ENCODE peak calls at places on chromosome 19, in six cellular contexts. D is endothelial cell of umbilical vein, Z is spleen, G is heart right ventricle, Q is uterus, F is K562. K is an unnamed sample.

GRCh38 chr19:36207605-36208252 is 6.7 kb downstream of the ZNF565 start:
- DNase-seq in F (no peak), D (no peak), G (no peak), Z (no peak), Q (no peak), K (no peak)

GRCh38 chr19:10544753-10545251 is 1.1 kb downstream of the ATG4D start:
- DNase-seq in Z (peak; percentile 80), D (no peak), G (no peak), Q (no peak), F (peak; percentile 42), K (no peak)

GRCh38 chr19:4539697-4540581 is at the start of gene LRG1:
- DNase-seq in F (peak; percentile 91), Q (no peak), D (peak; percentile 30), Z (peak; percentile 92), G (no peak), K (no peak)

GRCh38 chr19:38216785-38217746 is 7.0 kb downstream of the DPF1 start:
- DNase-seq in Q (no peak), F (peak; percentile 33), G (no peak), Z (no peak), D (no peak), K (no peak)

GRCh38 chr19:9498183-9498902 is at the start of gene ZNF560:
- DNase-seq in Z (no peak), Q (no peak), G (no peak), F (peak; percentile 0), D (no peak), K (no peak)

GRCh38 chr19:10270616-10271394 is at the start of gene ICAM1:
- DNase-seq in Z (peak; percentile 96), Q (peak; percentile 77), F (peak; percentile 92), G (peak; percentile 83), D (peak; percentile 92), K (no peak)

GRCh38 chr19:58350871-58351557 is 2.3 kb downstream of the A1BG start:
- DNase-seq in F (no peak), Z (no peak), G (no peak), Q (no peak), D (no peak), K (no peak)

GRCh38 chr19:29505034-29505824 is 20.6 kb upstream of the VSTM2B start:
- DNase-seq in D (no peak), F (no peak), Z (peak; percentile 67), Q (no peak), G (no peak), K (no peak)

GRCh38 chr19:35903550-35904179 is 1.3 kb downstream of the HCST start:
- DNase-seq in Z (peak; percentile 98), Q (peak; percentile 40), F (peak; percentile 85), G (peak; percentile 70), D (no peak), K (no peak)

GRCh38 chr19:49957262-49957915 is 3.6 kb downstream of the SIGLEC11 start:
- DNase-seq in Q (no peak), F (no peak), Z (peak; percentile 24), G (no peak), D (no peak), K (no peak)

GRCh38 chr19:33236696-33237390 is 11.2 kb upstream of the SLC7A10 start:
- DNase-seq in G (no peak), F (no peak), Q (no peak), D (no peak), Z (peak; percentile 70), K (no peak)

GRCh38 chr19:19873381-19873780 is 7.7 kb downstream of the ZNF253 start:
- DNase-seq in G (no peak), Z (no peak), F (no peak), Q (no peak), D (no peak), K (no peak)

GRCh38 chr19:19224852-19225494 is 13.2 kb downstream of the NCAN start:
- DNase-seq in G (peak; percentile 57), Z (peak; percentile 94), D (peak; percentile 35), Q (peak; percentile 40), F (peak; percentile 96), K (no peak)

GRCh38 chr19:33219261-33219812 is 6.3 kb downstream of the SLC7A10 start:
- DNase-seq in D (no peak), F (peak; percentile 18), Q (no peak), Z (no peak), G (no peak), K (no peak)

GRCh38 chr19:8115805-8116396 is 33.5 kb downstream of the FBN3 start:
- DNase-seq in D (no peak), Z (no peak), F (no peak), Q (no peak), G (no peak), K (no peak)

GRCh38 chr19:8120636-8121480 is 28.5 kb downstream of the FBN3 start:
- DNase-seq in F (no peak), G (no peak), Q (no peak), Z (no peak), D (no peak), K (no peak)

GRCh38 chr19:8117991-8118390 is 31.4 kb downstream of the FBN3 start:
- DNase-seq in F (no peak), Z (no peak), G (no peak), D (no peak), Q (no peak), K (no peak)

GRCh38 chr19:8113017-8113416 is 36.4 kb downstream of the FBN3 start:
- DNase-seq in D (no peak), Z (no peak), Q (no peak), F (no peak), G (no peak), K (no peak)

DNA sequence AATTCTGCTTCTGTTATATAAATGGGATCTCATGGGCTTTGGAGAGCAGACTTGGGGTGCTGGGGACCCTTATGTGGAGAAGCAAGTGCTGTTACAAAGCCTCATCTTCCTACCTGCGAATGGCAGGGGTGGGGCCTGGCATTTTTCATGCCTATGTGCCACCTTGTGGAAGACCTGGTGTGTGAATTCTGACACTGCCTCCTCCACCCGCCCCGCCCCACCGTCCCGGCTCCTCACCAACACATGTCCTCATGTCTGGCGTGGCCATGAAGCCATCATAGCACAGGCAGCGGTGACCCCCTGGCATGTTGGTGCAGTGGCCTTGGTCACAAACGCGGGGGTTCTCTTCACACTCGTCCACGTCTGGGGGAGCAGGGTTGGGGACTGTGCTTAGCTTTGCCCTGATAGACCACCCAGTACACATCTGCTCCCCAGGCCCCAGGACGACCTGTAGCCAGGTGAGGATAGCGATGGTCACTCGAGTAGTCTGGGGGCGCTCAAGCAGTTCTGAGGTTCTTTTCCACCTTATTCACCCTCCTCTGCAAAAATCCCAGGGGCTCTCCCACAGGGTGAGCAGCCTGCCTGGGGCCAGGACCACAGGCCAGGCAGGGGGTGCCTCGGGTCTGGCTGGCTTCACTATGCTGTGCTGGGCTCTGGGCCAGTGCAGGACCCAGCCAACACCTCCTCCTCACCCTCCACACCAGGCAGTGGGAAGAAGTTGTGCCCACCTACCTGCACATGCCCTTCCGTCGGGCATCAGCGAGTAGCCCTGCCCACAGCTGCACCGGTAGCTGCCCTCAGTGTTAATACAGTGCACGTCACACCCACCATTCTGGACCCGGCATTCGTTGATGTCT is 32.7 kb downstream of the FBN3 start:
- DNase-seq in G (no peak), Z (no peak), F (no peak), Q (no peak), D (no peak), K (no peak)
- H3K27ac ChIP-seq in G (no peak overlapping the region), Z (no peak overlapping the region), F (no peak overlapping the region), Q (no peak overlapping the region), D (no peak overlapping the region), K (no peak overlapping the region)

GRCh38 chr19:45645068-45645630 is 6.0 kb upstream of the EML2 start:
- DNase-seq in Z (no peak), Q (no peak), D (no peak), F (no peak), G (no peak), K (no peak)

GRCh38 chr19:45645631-45646344 is 6.6 kb upstream of the EML2 start:
- DNase-seq in D (peak; percentile 94), G (peak; percentile 84), Z (peak; percentile 92), Q (peak; percentile 28), F (peak; percentile 98), K (no peak)

GRCh38 chr19:45646345-45646698 is 7.1 kb upstream of the EML2 start:
- DNase-seq in D (peak; percentile 22), Z (no peak), Q (no peak), F (no peak), G (no peak), K (no peak)

GRCh38 chr19:45643024-45643926 is 4.1 kb upstream of the EML2 start:
- DNase-seq in Z (peak; percentile 97), G (peak; percentile 91), F (peak; percentile 93), Q (peak; percentile 76), D (peak; percentile 85), K (peak; percentile 83)

DNA sequence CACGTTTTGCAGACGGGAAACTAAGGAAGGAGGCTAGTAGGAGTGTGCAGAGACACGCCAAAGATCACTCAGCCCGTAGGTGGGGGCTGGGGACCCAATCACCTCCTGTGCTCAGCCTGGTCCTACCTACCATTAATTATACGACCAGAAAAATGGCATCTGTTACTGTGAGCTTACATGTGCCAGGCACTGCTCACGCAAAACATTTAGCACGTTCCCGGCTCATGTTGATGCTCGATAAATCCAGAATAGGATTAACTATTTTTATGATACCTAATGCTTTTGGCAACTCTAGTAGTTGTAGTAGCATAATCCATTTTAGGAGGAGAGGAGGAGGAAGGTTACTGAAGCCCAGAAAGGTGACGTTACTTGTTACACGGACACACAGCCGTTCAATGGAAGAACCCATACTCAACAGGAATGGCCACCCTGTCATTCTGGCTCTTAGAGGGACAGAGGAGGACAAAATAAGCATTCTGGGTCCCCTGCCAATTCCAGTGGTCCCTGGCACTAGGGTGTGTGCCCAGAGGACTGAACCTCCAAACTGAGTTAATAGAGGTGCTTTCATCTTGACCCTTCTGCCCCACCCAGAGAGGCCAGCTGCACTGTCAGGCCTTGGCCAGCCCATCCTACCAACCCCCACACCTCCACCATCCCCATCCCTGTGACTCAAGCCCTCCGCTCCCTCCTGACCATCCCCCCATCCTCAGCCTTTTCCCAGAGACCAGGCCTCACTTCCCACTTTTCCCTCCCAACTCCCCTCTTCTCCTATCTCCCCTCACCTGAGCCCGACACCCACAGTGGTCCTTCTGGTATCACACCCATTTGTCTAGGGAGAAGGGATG is 5.0 kb upstream of the EML2 start:
- DNase-seq in Z (no peak), F (no peak), Q (no peak), D (no peak), G (no peak), K (no peak)
- TF ChIP-seq CTCF in Z (no peak), F (no peak), Q (no peak), D (no peak), G (no peak), K (no peak)

GRCh38 chr19:459724-460511 is 915 bp downstream of the SHC2 start:
- DNase-seq in Q (peak; percentile 77), D (peak; percentile 63), F (peak; percentile 58), G (peak; percentile 82), Z (no peak), K (no peak)

GRCh38 chr19:458091-459042 is 2.5 kb downstream of the SHC2 start:
- DNase-seq in G (no peak), D (no peak), Q (no peak), F (no peak), Z (no peak), K (no peak)

GRCh38 chr19:461664-462551 is 1.1 kb upstream of the SHC2 start:
- DNase-seq in G (peak; percentile 40), D (no peak), Q (peak; percentile 37), Z (no peak), F (peak; percentile 76), K (no peak)

GRCh38 chr19:463483-464130 is 2.8 kb upstream of the SHC2 start:
- DNase-seq in D (no peak), G (no peak), F (no peak), Z (no peak), Q (no peak), K (no peak)

GRCh38 chr19:460877-461609 is at the start of gene SHC2:
- DNase-seq in Q (peak; percentile 57), Z (no peak), G (peak; percentile 54), F (no peak), D (no peak), K (no peak)
- H3K4me3 ChIP-seq in Q (peak within 1 kb of the TSS; percentile 85), Z (peak within 1 kb of the TSS; percentile 54), G (peak within 1 kb of the TSS; percentile 87), F (peak within 1 kb of the TSS; percentile 36), D (peak within 1 kb of the TSS; percentile 33), K (peak within 1 kb of the TSS; percentile 81)

GRCh38 chr19:16281743-16282142 is 42.9 kb upstream of the KLF2 start:
- DNase-seq in G (no peak), D (no peak), Z (no peak), F (no peak), Q (no peak), K (no peak)
- H3K27ac ChIP-seq in G (peak overlapping the region; percentile 98), D (no peak overlapping the region), Z (peak overlapping the region; percentile 91), F (no peak overlapping the region), Q (peak overlapping the region; percentile 98), K (peak overlapping the region; percentile 97)